ENCODE peak calls at places on chromosomes 13 and 19, in four cellular contexts. U is IMR-90, M is keratinocyte, N is endothelial cell of umbilical vein. A is an unnamed sample. For H3K9me1, the result is how much of the 10 kb centered on the place peaks cover.

GRCh38 chr13:28566283-28566682 is 71.4 kb upstream of the FLT1 start:
- DNase-seq in U (no peak), M (no peak), N (no peak), A (no peak)

GRCh38 chr13:112098699-112099098 is 31.8 kb downstream of the SOX1 start:
- DNase-seq in U (no peak), M (no peak), N (no peak), A (no peak)

GRCh38 chr19:33385956-33386355 is 12.4 kb downstream of the CEBPG start:
- DNase-seq in U (no peak), M (no peak), N (no peak), A (no peak)

GRCh38 chr19:55536366-55536765 is 567 bp downstream of the SBK2 start:
- DNase-seq in U (no peak), M (no peak), N (no peak), A (no peak)

GRCh38 chr13:21343659-21344058 is 115.4 kb downstream of the ZDHHC20 start:
- DNase-seq in U (no peak), M (no peak), N (no peak), A (no peak)

GRCh38 chr19:45800009-45800553 is 7.4 kb upstream of the DMWD start:
- DNase-seq in U (peak), M (no peak), N (no peak), A (peak)

GRCh38 chr19:7881910-7882309 is 6.4 kb upstream of the LRRC8E start:
- DNase-seq in U (no peak), M (no peak), N (no peak), A (no peak)

GRCh38 chr19:45821103-45821521 is 6.0 kb upstream of the RSPH6A start:
- DNase-seq in U (no peak), M (no peak), N (no peak), A (no peak)

GRCh38 chr19:44644391-44645016 is 794 bp downstream of the PVR start:
- DNase-seq in U (peak), M (no peak), N (peak), A (peak)

GRCh38 chr13:29539866-29540265 is 55.6 kb downstream of the SLC7A1 start:
- DNase-seq in U (no peak), M (no peak), N (no peak), A (no peak)

GRCh38 chr13:98216135-98216565 is 39.1 kb upstream of the RNF113B start:
- DNase-seq in U (peak), M (no peak), N (peak), A (no peak)

GRCh38 chr13:100833427-100833826 is 158.8 kb upstream of the TMTC4 start:
- DNase-seq in U (no peak), M (no peak), N (no peak), A (no peak)

GRCh38 chr13:46062190-46062589 is 9.6 kb upstream of the ZC3H13 start:
- DNase-seq in U (peak), M (peak), N (no peak), A (no peak)

GRCh38 chr13:70087247-70087646 is 20.4 kb upstream of the ATXN8OS start:
- DNase-seq in U (no peak), M (no peak), N (no peak), A (no peak)

GRCh38 chr13:67275351-67275989 is 45.3 kb upstream of the PCDH9 start:
- DNase-seq in U (no peak), M (no peak), N (no peak), A (no peak)

GRCh38 chr13:67267136-67267535 is 37.0 kb upstream of the PCDH9 start:
- DNase-seq in U (peak), M (no peak), N (no peak), A (no peak)

GRCh38 chr13:67278230-67278629 is 48.1 kb upstream of the PCDH9 start:
- DNase-seq in U (peak), M (no peak), N (no peak), A (no peak)

GRCh38 chr13:67277581-67277980 is 47.4 kb upstream of the PCDH9 start:
- DNase-seq in U (no peak), M (no peak), N (no peak), A (no peak)

DNA sequence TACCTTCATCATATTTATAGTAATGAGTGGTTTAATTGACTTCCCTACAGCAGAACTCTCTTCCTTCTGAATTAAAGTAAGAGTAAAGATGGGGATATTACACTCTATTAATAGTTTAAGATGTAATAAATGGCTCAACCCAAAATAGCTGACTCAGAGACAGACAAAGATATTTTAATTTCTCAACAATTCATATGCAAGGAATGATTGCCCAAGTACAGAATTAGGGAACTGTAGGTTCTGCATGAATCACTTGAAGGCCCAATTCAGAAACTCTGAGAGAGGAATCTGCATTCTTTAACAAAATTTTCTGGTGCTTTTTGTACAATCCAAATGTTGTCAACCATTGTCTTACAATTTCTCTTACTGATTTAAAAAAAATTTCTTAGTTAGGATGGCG is 42.9 kb upstream of the PCDH9 start:
- DNase-seq in U (peak), M (no peak), N (no peak), A (no peak)
- H3K9me1 ChIP-seq in U (under half), M (under half), N (under half), A (under half)

DNA sequence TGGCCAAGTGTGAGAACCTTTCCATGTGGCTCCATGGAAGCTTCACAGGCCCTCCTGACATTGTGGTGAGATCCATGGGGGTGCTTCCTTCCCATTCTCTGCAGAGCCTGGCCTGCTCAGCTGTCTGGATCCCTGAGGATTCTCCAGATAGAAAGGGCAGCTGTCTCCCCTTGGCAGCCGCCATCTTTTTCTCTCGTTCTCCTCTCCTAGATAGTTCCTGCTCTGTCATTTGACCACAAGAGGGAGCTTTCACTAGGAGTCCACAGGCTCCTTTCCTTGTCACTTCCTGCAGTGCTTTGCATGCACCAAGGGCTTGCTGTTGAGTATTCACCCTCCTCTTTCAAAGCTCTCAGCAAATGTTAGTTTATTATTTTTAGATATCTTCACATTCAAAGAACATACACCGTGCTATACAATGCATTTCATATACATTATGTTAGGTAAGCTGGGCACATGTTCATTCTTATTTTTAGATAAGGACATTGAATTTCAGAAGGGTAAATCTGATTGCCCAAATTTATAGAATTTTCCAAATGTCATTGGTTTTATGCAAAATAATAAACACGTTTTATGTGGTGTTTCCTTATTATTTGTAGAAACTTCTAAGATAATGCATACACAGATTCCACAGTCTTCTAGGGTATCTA is 133.2 kb downstream of the FRY start:
- DNase-seq in U (peak), M (no peak), N (peak), A (peak)
- H3K9me1 ChIP-seq in U (under half), M (under half), N (under half), A (under half)

GRCh38 chr19:18221815-18222725 is 4.2 kb downstream of the PDE4C start:
- DNase-seq in U (no peak), M (no peak), N (no peak), A (no peak)
- H3K9me1 ChIP-seq in U (under half), M (under half), N (under half), A (under half)

DNA sequence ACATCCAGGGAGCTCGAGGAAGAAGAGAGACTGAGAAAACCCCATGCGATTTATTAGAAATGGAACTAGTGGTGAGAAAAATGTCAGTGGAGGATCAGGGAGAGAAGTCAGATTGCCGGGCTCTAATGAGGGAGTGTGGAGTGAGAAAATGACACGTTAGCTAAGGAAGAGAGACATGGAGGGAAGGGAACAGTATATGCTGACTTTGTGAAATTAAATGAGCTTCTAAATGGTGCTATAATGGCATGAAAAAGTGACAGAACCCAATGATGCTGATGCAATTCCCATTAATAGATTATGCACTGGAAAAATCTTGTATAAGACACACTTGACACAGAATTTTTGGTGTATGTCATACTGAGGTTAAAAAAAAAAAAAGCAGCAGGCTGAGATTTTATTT is 112.6 kb downstream of the HSPH1 start:
- DNase-seq in U (no peak), M (no peak), N (no peak), A (no peak)
- H3K9me1 ChIP-seq in U (under half), M (under half), N (under half), A (under half)

DNA sequence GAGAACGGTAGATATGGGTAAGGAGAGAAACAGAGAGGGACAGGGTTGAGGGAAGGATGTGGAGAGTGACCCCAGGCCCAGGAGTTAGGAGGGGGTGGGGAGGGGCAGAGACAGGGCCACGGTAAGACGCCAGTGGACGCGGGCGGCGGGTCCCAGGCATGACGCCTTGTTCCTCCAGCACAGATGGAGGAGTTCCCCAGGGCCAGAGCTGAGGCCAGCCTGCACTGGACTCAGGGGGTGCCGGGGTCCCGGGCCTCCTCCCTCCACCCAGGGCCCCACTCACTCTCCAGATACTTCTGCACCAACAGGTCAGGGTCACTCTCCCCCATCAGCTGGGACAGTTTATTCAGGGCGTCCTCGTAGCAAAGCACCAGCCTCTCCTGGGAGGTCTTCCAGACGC is 22.0 kb upstream of the EMP3 start:
- DNase-seq in U (no peak), M (no peak), N (no peak), A (no peak)
- H3K9me1 ChIP-seq in U (under half), M (under half), N (under half), A (under half)